ENCODE peak calls at places on chromosomes 1 and 21, in four cellular contexts. One of them, this sample, is unnamed.

GRCh38 chr1:4020411-4020810 is 120.3 kb upstream of the C1orf174 start:
- DNase-seq in PC-3: no peak
- DNase-seq in tibial artery: no peak
- DNase-seq in right lobe of liver: no peak
- DNase-seq in this sample: no peak

GRCh38 chr1:19678493-19678892 is 13.8 kb downstream of the HTR6 start:
- DNase-seq in PC-3: no peak
- DNase-seq in tibial artery: no peak
- DNase-seq in right lobe of liver: no peak
- DNase-seq in this sample: no peak

GRCh38 chr1:14466006-14466405 is 132.5 kb upstream of the KAZN start:
- DNase-seq in PC-3: peak
- DNase-seq in tibial artery: no peak
- DNase-seq in right lobe of liver: no peak
- DNase-seq in this sample: no peak

GRCh38 chr1:52955129-52955970 is 28.3 kb downstream of the SCP2 start:
- DNase-seq in PC-3: peak
- DNase-seq in tibial artery: no peak
- DNase-seq in right lobe of liver: no peak
- DNase-seq in this sample: no peak

GRCh38 chr1:12287869-12288268 is 58.0 kb downstream of the VPS13D start:
- DNase-seq in PC-3: no peak
- DNase-seq in tibial artery: no peak
- DNase-seq in right lobe of liver: no peak
- DNase-seq in this sample: no peak

GRCh38 chr1:7289694-7290093 is 481.4 kb upstream of the VAMP3 start:
- DNase-seq in PC-3: no peak
- DNase-seq in tibial artery: no peak
- DNase-seq in right lobe of liver: no peak
- DNase-seq in this sample: no peak

GRCh38 chr1:64006276-64007051 is 197.0 kb upstream of the UBE2U start:
- DNase-seq in PC-3: peak
- DNase-seq in tibial artery: peak
- DNase-seq in right lobe of liver: no peak
- DNase-seq in this sample: peak

GRCh38 chr1:30052178-30052577 is 671.2 kb downstream of the MATN1 start:
- DNase-seq in PC-3: no peak
- DNase-seq in tibial artery: no peak
- DNase-seq in right lobe of liver: no peak
- DNase-seq in this sample: no peak

GRCh38 chr1:180272395-180272794 is 42.3 kb downstream of the LHX4 start:
- DNase-seq in PC-3: no peak
- DNase-seq in tibial artery: no peak
- DNase-seq in right lobe of liver: no peak
- DNase-seq in this sample: no peak

GRCh38 chr1:157580179-157580827 is 17.6 kb downstream of the FCRL4 start:
- DNase-seq in PC-3: peak
- DNase-seq in tibial artery: no peak
- DNase-seq in right lobe of liver: no peak
- DNase-seq in this sample: peak

GRCh38 chr1:147851149-147851548 is 51.4 kb upstream of the GJA8 start:
- DNase-seq in PC-3: peak
- DNase-seq in tibial artery: no peak
- DNase-seq in right lobe of liver: no peak
- DNase-seq in this sample: peak

GRCh38 chr1:151008244-151009205 is at the start of gene PRUNE1:
- DNase-seq in PC-3: peak
- DNase-seq in tibial artery: peak
- DNase-seq in right lobe of liver: peak
- DNase-seq in this sample: peak
- TF ChIP-seq CTCF in PC-3: no peak
- TF ChIP-seq CTCF in tibial artery: peak
- TF ChIP-seq CTCF in right lobe of liver: no peak
- TF ChIP-seq CTCF in this sample: no peak

GRCh38 chr1:29044010-29044409 is 79.7 kb downstream of the TMEM200B start:
- DNase-seq in PC-3: no peak
- DNase-seq in tibial artery: no peak
- DNase-seq in right lobe of liver: no peak
- DNase-seq in this sample: no peak

GRCh38 chr1:29043270-29043971 is 80.3 kb downstream of the TMEM200B start:
- DNase-seq in PC-3: no peak
- DNase-seq in tibial artery: no peak
- DNase-seq in right lobe of liver: no peak
- DNase-seq in this sample: no peak

GRCh38 chr1:29050141-29050540 is 73.6 kb downstream of the TMEM200B start:
- DNase-seq in PC-3: no peak
- DNase-seq in tibial artery: no peak
- DNase-seq in right lobe of liver: no peak
- DNase-seq in this sample: no peak

GRCh38 chr1:29052100-29052499 is 71.6 kb downstream of the TMEM200B start:
- DNase-seq in PC-3: no peak
- DNase-seq in tibial artery: no peak
- DNase-seq in right lobe of liver: no peak
- DNase-seq in this sample: no peak

DNA sequence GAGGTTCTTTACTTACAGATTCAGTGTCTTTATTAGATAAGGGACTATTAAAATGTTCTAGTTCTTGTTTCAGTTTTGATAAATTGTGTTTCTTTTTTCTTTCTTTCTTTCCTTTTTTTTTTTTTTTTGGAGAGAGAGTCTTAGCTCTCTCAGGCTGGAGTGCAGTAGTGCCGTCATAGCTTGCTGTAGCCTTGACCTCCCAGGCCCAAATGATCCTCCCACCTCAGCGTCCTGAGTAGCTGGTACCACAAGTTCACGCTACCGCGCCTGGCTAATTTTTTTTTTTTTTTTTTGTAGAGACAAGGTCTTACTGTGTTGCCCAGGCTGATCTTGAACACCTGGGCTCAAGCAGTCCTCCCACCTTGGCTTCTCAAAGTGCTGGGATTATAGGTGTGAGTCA is 76.6 kb downstream of the TMEM200B start:
- DNase-seq in PC-3: no peak
- DNase-seq in tibial artery: no peak
- DNase-seq in right lobe of liver: no peak
- DNase-seq in this sample: peak
- H3K4me3 ChIP-seq in PC-3: no peak
- H3K4me3 ChIP-seq in tibial artery: no peak
- H3K4me3 ChIP-seq in right lobe of liver: no peak
- H3K4me3 ChIP-seq in this sample: no peak

GRCh38 chr21:34571994-34572393 is 42.9 kb downstream of the RCAN1 start:
- DNase-seq in PC-3: no peak
- DNase-seq in tibial artery: no peak
- DNase-seq in right lobe of liver: no peak
- DNase-seq in this sample: no peak
- TF ChIP-seq CTCF in PC-3: no peak
- TF ChIP-seq CTCF in tibial artery: no peak
- TF ChIP-seq CTCF in right lobe of liver: no peak
- TF ChIP-seq CTCF in this sample: no peak

GRCh38 chr1:85460555-85461088 is 4.3 kb downstream of the DDAH1 start:
- DNase-seq in PC-3: peak
- DNase-seq in tibial artery: no peak
- DNase-seq in right lobe of liver: no peak
- DNase-seq in this sample: no peak
- H3K4me3 ChIP-seq in PC-3: no peak
- H3K4me3 ChIP-seq in tibial artery: no peak
- H3K4me3 ChIP-seq in right lobe of liver: no peak
- H3K4me3 ChIP-seq in this sample: no peak

GRCh38 chr1:51924455-51924854 is 45.9 kb upstream of the NRDC start:
- DNase-seq in PC-3: peak
- DNase-seq in tibial artery: no peak
- DNase-seq in right lobe of liver: no peak
- DNase-seq in this sample: no peak
- TF ChIP-seq CTCF in PC-3: no peak
- TF ChIP-seq CTCF in tibial artery: no peak
- TF ChIP-seq CTCF in right lobe of liver: no peak
- TF ChIP-seq CTCF in this sample: no peak

GRCh38 chr1:8875216-8875861 is 3.1 kb downstream of the ENO1 start:
- DNase-seq in PC-3: no peak
- DNase-seq in tibial artery: no peak
- DNase-seq in right lobe of liver: no peak
- DNase-seq in this sample: no peak

GRCh38 chr1:8871965-8872399 is 6.5 kb downstream of the ENO1 start:
- DNase-seq in PC-3: no peak
- DNase-seq in tibial artery: no peak
- DNase-seq in right lobe of liver: no peak
- DNase-seq in this sample: no peak

GRCh38 chr1:8874230-8875201 is 4.0 kb downstream of the ENO1 start:
- DNase-seq in PC-3: no peak
- DNase-seq in tibial artery: no peak
- DNase-seq in right lobe of liver: no peak
- DNase-seq in this sample: no peak

GRCh38 chr1:8873001-8873400 is 5.5 kb downstream of the ENO1 start:
- DNase-seq in PC-3: no peak
- DNase-seq in tibial artery: no peak
- DNase-seq in right lobe of liver: no peak
- DNase-seq in this sample: no peak

GRCh38 chr1:8873506-8874229 is 4.8 kb downstream of the ENO1 start:
- DNase-seq in PC-3: peak
- DNase-seq in tibial artery: peak
- DNase-seq in right lobe of liver: peak
- DNase-seq in this sample: peak
- H3K4me3 ChIP-seq in PC-3: peak
- H3K4me3 ChIP-seq in tibial artery: no peak
- H3K4me3 ChIP-seq in right lobe of liver: no peak
- H3K4me3 ChIP-seq in this sample: peak

GRCh38 chr1:90139837-90140236 is 144.9 kb downstream of the ZNF326 start:
- DNase-seq in PC-3: no peak
- DNase-seq in tibial artery: no peak
- DNase-seq in right lobe of liver: no peak
- DNase-seq in this sample: no peak
- TF ChIP-seq CTCF in PC-3: no peak
- TF ChIP-seq CTCF in tibial artery: no peak
- TF ChIP-seq CTCF in right lobe of liver: no peak
- TF ChIP-seq CTCF in this sample: no peak

DNA sequence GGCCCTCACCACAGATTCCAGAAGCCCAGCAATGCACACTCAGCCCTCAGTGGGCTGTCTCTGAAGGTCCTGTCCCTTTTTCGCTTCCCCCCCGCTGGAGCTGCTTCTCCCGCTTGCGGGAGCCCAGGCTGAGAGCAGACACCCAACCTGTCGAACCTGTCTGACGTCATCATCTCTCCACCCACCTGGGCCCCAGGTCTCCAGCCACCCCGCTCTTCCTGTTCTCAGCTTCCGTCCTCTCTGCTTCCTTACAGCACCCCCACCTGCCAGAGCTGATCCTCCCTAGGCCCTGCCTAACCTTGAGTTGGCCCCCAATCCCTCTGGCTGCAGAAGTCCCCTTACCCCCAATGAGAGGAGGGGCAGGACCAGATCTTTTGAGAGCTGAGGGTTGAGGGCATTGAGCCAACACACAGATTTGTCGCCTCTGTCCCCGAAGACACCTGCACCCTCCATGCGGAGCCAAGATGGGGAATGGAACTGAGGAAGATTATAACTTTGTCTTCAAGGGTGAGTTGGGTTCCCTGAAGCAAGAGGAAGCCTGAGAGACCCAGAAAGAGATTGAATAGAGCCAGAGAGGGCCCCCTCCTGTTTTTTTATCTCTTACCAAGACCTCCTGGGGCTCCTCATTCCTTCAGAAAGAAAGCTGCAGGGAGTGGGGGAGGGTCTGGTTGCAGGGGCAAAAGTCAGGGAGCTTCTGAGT is at the start of gene RAB25:
- DNase-seq in PC-3: peak
- DNase-seq in tibial artery: no peak
- DNase-seq in right lobe of liver: no peak
- DNase-seq in this sample: peak
- H3K4me3 ChIP-seq in PC-3: peak
- H3K4me3 ChIP-seq in tibial artery: no peak
- H3K4me3 ChIP-seq in right lobe of liver: no peak
- H3K4me3 ChIP-seq in this sample: peak

DNA sequence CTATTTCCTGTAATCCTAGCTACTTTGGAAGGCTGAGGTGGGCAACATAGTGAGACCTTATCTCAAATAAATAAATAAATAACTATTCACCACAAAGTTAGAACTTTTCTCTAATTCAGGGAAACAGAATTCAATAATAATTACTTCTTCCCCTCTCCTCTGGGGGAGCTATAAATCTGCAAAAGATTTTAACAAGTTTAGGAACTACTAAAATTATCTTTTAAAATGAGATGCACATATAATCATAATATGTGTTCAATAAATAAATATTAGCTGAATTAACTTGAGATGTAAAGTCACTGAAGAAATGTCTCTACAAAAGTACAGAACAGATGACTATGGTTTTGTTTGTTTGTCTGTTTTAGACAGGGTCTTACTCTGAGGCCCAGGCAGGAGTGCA is 14.1 kb downstream of the WDR47 start:
- DNase-seq in PC-3: peak
- DNase-seq in tibial artery: no peak
- DNase-seq in right lobe of liver: no peak
- DNase-seq in this sample: no peak
- TF ChIP-seq CTCF in PC-3: peak
- TF ChIP-seq CTCF in tibial artery: no peak
- TF ChIP-seq CTCF in right lobe of liver: peak
- TF ChIP-seq CTCF in this sample: peak

This sample was measured in mammary epithelial cell.